ENCODE peak calls at places on chromosome 15, in six cellular contexts. R, W, O, Y, S and D are unnamed samples.

GRCh38 chr15:38690737-38691332 is 126.2 kb upstream of the RASGRP1 start:
- DNase-seq in R (peak; percentile 77), W (peak; percentile 70), O (peak; percentile 48), Y (no peak), S (no peak), D (peak; percentile 68)

GRCh38 chr15:52326758-52327157 is 31.2 kb upstream of the MYO5C start:
- DNase-seq in R (no peak), W (no peak), O (no peak), Y (no peak), S (no peak), D (no peak)

GRCh38 chr15:25703726-25704125 is 159.4 kb downstream of the ATP10A start:
- DNase-seq in R (no peak), W (no peak), O (no peak), Y (no peak), S (peak; percentile 33), D (no peak)

GRCh38 chr15:75034615-75035014 is 11.2 kb downstream of the PPCDC start:
- DNase-seq in R (no peak), W (no peak), O (no peak), Y (no peak), S (no peak), D (no peak)

GRCh38 chr15:96381463-96381862 is 51.0 kb downstream of the NR2F2 start:
- DNase-seq in R (peak; percentile 79), W (no peak), O (no peak), Y (no peak), S (no peak), D (no peak)

GRCh38 chr15:25944386-25944785 is 81.3 kb upstream of the ATP10A start:
- DNase-seq in R (no peak), W (no peak), O (no peak), Y (no peak), S (no peak), D (no peak)

GRCh38 chr15:41347236-41347635 is 14.6 kb downstream of the NUSAP1 start:
- DNase-seq in R (peak; percentile 32), W (no peak), O (no peak), Y (no peak), S (no peak), D (no peak)

GRCh38 chr15:70280781-70281180 is 183.1 kb upstream of the TLE3 start:
- DNase-seq in R (no peak), W (no peak), O (no peak), Y (no peak), S (no peak), D (no peak)

GRCh38 chr15:85504739-85505676 is 124.6 kb downstream of the AKAP13 start:
- DNase-seq in R (peak; percentile 70), W (peak; percentile 60), O (no peak), Y (peak; percentile 38), S (no peak), D (peak; percentile 61)
- TF ChIP-seq CTCF in R (peak; percentile 81), W (peak; percentile 67), O (peak; percentile 61), Y (peak; percentile 70), S (peak; percentile 44), D (peak; percentile 44)

DNA sequence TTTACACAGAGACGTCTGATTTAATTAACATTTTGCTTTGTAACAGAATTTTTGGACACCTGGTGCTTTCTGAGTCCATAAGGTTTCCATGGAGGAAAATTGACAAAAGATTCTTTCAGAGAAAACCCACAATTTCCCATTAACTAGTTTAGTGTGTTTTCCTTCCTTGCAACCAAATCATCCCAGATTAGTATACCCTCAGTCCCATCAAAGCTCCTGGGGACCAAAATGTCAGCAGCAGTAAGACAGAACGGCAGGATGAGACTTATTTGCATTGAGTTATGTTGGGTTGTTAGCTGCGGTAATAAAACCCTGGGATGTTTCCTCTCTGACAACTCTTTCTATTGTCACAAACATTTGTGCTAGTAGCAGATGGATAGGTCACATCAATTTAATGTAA is 32.4 kb upstream of the VPS33B start:
- DNase-seq in R (peak; percentile 75), W (no peak), O (no peak), Y (no peak), S (no peak), D (no peak)
- H3K36me3 ChIP-seq in R (no peaks in the 10 kb centered on the region), W (no peaks in the 10 kb centered on the region), O (no peaks in the 10 kb centered on the region), Y (no peaks in the 10 kb centered on the region), S (no peaks in the 10 kb centered on the region), D (no peaks in the 10 kb centered on the region)

GRCh38 chr15:45091161-45091560 is 22.8 kb downstream of the DUOX2 start:
- DNase-seq in R (no peak), W (no peak), O (no peak), Y (no peak), S (no peak), D (peak; percentile 55)
- H3K27me3 ChIP-seq in R (no peaks in the 10 kb centered on the region), W (no peaks in the 10 kb centered on the region), O (peaks cover 3% of the 10 kb centered on the region), Y (peaks cover 3% of the 10 kb centered on the region), S (no peaks in the 10 kb centered on the region), D (no peaks in the 10 kb centered on the region)

DNA sequence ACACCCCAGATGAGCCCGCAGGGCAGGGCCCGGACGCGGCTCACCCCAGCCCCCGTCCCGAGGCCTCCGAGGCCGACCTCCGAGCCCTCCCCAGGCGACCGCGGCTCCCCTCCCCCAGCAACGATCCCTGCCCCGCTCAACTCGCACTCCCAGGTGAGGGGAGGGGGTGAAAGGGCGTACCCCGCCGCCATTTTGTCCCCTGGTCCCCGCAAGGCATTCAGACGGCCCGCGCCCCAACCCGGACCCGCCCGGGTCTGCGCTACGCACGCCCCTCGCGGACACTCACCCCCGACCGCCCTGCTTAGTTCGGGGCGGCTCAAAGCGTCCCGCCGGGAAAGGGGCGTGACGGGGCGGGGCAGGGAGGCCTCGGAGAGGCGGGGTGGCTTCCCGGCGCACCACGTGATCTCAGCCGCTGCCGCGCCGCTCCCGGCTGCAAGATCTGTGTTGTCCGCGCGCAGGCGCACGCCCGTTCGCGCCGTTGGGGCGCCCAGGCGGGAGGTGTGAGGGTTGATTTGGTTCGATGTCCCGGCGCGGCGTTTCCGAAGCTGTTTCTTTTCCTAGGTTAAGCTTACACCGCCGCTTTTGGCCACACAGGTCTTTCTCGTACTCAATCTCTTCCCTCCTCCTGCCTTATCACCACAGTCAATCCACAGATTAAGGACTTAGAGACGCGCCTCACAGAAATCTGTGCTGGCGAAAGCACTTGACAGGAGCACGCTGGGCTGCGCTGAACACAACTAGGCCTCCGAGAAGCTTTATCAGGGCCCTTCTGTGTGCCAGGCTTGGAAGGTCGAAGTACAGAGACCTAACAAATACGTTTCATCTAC is at the start of gene SCAPER:
- DNase-seq in R (peak; percentile 94), W (peak; percentile 94), O (peak; percentile 95), Y (peak; percentile 61), S (peak; percentile 96), D (peak; percentile 77)
- TF ChIP-seq CTCF in R (no peak), W (no peak), O (peak; percentile 29), Y (no peak), S (no peak), D (no peak)

DNA sequence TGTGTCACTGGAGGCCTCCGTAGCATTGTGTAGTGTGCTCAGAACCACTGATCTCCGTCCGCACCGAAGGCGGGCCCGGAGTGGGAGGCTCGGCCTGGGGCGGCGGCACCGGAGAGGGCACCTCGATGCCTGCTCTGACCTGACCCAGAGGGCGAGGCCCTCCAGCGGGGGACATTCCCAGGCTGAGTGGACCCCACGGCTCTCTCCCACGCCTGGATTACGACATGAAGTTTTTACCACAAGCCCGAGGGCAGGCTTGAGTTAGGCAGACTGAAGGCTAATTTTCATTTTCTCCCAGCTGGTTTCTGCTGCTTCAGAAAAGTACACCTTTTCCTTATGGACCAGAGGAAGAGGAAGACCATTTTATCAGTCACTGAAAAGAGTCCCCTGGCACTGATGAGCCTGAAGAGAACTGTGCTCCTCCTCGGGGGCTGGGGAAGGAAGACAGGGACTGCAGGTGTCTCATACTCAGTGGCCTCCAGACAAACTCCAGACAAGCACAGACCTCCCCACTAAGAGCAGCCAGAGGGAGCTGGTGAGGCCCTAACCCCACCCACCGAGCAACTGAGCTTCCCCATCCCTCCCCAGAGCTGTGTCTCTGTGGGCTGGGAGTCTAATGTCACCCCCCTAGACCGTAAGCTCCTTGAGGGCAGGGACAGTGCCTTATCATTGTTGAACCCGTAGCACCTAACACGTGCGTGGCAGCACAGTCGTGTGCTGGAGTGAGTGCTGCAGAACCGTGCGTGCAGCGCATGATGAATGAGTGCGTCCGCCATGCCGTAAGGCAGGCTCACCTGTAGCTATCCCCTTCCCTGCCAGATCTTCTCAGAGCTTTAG is 74.5 kb upstream of the BLM start:
- DNase-seq in R (no peak), W (no peak), O (peak; percentile 34), Y (no peak), S (no peak), D (no peak)
- H3K36me3 ChIP-seq in R (peaks cover 14% of the 10 kb centered on the region), W (peaks cover 10% of the 10 kb centered on the region), O (peaks cover 62% of the 10 kb centered on the region), Y (no peaks in the 10 kb centered on the region), S (peaks cover 47% of the 10 kb centered on the region), D (peaks cover 14% of the 10 kb centered on the region)